ENCODE peak calls at places on chromosomes 16 and 17, in ten cellular contexts. L, E, I, P, W, X, O, H, C and K are unnamed samples.

GRCh38 chr16:88558457-88559442 is 11.5 kb upstream of the ZC3H18 start:
- DNase-seq in L (peak; percentile 55), E (peak; percentile 69), I (peak; percentile 28), P (no peak), W (peak; percentile 74), X (no peak), O (peak; percentile 42), H (peak; percentile 78), C (peak; percentile 28), K (peak; percentile 38)

GRCh38 chr16:78784773-78785172 is 685.3 kb downstream of the WWOX start:
- DNase-seq in L (no peak), E (no peak), I (no peak), P (no peak), W (no peak), X (no peak), O (no peak), H (no peak), C (no peak), K (no peak)

GRCh38 chr16:56542039-56542438 is 22.2 kb upstream of the BBS2 start:
- DNase-seq in L (no peak), E (no peak), I (no peak), P (no peak), W (no peak), X (no peak), O (no peak), H (no peak), C (no peak), K (no peak)

GRCh38 chr16:75695708-75696107 is 5.6 kb downstream of the DUXB start:
- DNase-seq in L (no peak), E (no peak), I (no peak), P (no peak), W (no peak), X (no peak), O (peak; percentile 3), H (no peak), C (no peak), K (no peak)

GRCh38 chr16:50796829-50797228 is 54.9 kb downstream of the CYLD start:
- DNase-seq in L (no peak), E (no peak), I (no peak), P (no peak), W (no peak), X (no peak), O (no peak), H (no peak), C (no peak), K (no peak)

GRCh38 chr17:59361386-59361785 is 29.9 kb downstream of the YPEL2 start:
- DNase-seq in L (no peak), E (no peak), I (peak; percentile 97), P (no peak), W (peak; percentile 96), X (no peak), O (peak; percentile 59), H (no peak), C (peak; percentile 36), K (no peak)

GRCh38 chr17:50557265-50558029 is 3.1 kb upstream of the CACNA1G start:
- DNase-seq in L (no peak), E (no peak), I (no peak), P (no peak), W (no peak), X (no peak), O (no peak), H (no peak), C (no peak), K (no peak)

GRCh38 chr17:42843358-42843934 is 934 bp upstream of the AOC2 start:
- DNase-seq in L (peak; percentile 37), E (no peak), I (peak; percentile 64), P (no peak), W (peak; percentile 82), X (no peak), O (no peak), H (peak; percentile 63), C (peak; percentile 75), K (peak; percentile 48)

GRCh38 chr17:64773836-64774761 is 112.0 kb upstream of the SMURF2 start:
- DNase-seq in L (no peak), E (no peak), I (peak; percentile 78), P (peak; percentile 67), W (peak; percentile 71), X (no peak), O (no peak), H (peak; percentile 47), C (peak; percentile 90), K (peak; percentile 43)

DNA sequence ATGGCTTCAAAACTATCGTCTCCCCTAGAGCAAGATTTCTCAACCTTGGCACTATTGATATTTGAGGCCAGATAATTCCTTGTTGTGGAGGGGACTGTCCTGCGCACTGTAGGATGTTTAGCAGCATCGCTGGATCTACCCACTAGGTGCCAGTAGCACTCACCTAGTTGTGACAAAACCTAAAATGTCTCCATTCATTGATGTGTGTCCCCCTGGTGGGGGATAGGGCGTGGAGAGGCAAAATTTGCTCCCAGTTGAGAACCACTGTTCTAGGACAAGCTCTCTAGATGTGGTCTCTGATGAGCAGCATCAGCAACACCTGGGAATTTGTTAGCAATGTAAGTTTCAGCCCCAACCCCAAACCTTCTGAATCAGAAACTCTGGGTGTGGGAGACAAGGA is 259.0 kb downstream of the XYLT1 start:
- DNase-seq in L (peak; percentile 32), E (no peak), I (peak; percentile 11), P (no peak), W (no peak), X (no peak), O (peak; percentile 68), H (peak; percentile 38), C (no peak), K (peak; percentile 59)
- TF ChIP-seq CTCF in L (peak; percentile 47), E (no peak), I (peak; percentile 68), P (no peak), W (peak; percentile 13), X (peak; percentile 37), O (peak; percentile 82), H (no peak), C (no peak), K (peak; percentile 60)

GRCh38 chr17:82266142-82266541 is 7.4 kb downstream of the CSNK1D start:
- DNase-seq in L (no peak), E (no peak), I (no peak), P (no peak), W (no peak), X (no peak), O (no peak), H (no peak), C (no peak), K (no peak)

GRCh38 chr17:82269882-82270500 is 3.5 kb downstream of the CSNK1D start:
- DNase-seq in L (no peak), E (no peak), I (no peak), P (no peak), W (no peak), X (no peak), O (no peak), H (no peak), C (no peak), K (no peak)

GRCh38 chr17:82269138-82269881 is 4.2 kb downstream of the CSNK1D start:
- DNase-seq in L (no peak), E (no peak), I (no peak), P (no peak), W (no peak), X (no peak), O (no peak), H (no peak), C (no peak), K (no peak)

GRCh38 chr17:82270651-82271050 is 2.8 kb downstream of the CSNK1D start:
- DNase-seq in L (no peak), E (no peak), I (no peak), P (no peak), W (no peak), X (no peak), O (no peak), H (no peak), C (no peak), K (no peak)

GRCh38 chr17:82267575-82268379 is 5.7 kb downstream of the CSNK1D start:
- DNase-seq in L (no peak), E (peak; percentile 88), I (peak; percentile 96), P (peak; percentile 95), W (peak; percentile 98), X (no peak), O (peak; percentile 65), H (no peak), C (peak; percentile 88), K (no peak)
- TF ChIP-seq CTCF in L (no peak), E (no peak), I (peak; percentile 44), P (no peak), W (peak; percentile 1), X (no peak), O (no peak), H (no peak), C (no peak), K (no peak)

DNA sequence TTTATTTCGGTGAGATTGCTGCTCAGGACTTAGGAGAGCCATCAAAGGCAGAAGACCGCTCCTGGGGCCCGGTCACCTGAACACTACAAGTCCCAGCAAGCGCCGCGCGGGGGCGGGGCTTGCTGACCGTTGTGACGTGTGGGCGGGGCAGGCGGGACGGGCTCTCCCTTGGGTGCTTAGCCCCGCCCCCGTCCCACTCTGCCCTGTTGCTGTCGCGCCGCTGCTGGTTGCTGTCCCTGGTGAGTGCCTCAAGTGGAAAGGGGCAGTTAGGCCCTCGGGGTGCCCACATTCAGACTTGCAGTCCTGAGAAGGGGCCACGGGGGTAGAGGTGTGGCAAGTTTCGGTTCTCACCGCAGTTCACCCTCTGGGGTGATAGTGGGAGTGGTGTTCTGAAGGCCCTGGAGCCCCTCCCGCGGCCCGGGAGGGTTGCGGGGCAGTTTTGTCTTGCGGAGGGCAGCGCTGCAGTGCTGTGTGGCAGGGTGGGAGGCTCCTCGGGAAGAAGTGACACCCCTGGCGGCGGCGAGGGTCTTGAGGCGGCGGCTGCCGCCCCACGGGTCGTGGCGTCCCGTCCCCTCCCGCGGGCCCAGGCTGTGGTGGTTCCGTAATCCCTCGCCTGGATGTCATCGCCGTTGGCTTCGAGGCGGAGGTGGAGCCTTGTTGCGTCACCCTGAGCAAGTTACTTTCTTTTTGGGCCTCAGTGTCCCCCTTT is at the start of gene CALCOCO2:
- DNase-seq in L (peak; percentile 88), E (peak; percentile 92), I (peak; percentile 78), P (peak; percentile 96), W (peak; percentile 93), X (peak; percentile 59), O (peak; percentile 95), H (peak; percentile 97), C (peak; percentile 95), K (peak; percentile 79)
- TF ChIP-seq CTCF in L (no peak), E (no peak), I (no peak), P (no peak), W (no peak), X (no peak), O (no peak), H (no peak), C (no peak), K (no peak)

GRCh38 chr16:71504901-71505300 is 15.8 kb upstream of the ZNF19 start:
- DNase-seq in L (no peak), E (no peak), I (no peak), P (no peak), W (no peak), X (no peak), O (no peak), H (no peak), C (peak; percentile 79), K (no peak)

GRCh38 chr16:71498031-71498430 is 8.9 kb upstream of the ZNF19 start:
- DNase-seq in L (no peak), E (no peak), I (no peak), P (no peak), W (no peak), X (no peak), O (no peak), H (no peak), C (no peak), K (no peak)

GRCh38 chr16:71501562-71501961 is 12.4 kb upstream of the ZNF19 start:
- DNase-seq in L (no peak), E (no peak), I (no peak), P (no peak), W (no peak), X (no peak), O (no peak), H (no peak), C (no peak), K (no peak)

GRCh38 chr16:71500964-71501363 is 11.8 kb upstream of the ZNF19 start:
- DNase-seq in L (no peak), E (no peak), I (no peak), P (no peak), W (no peak), X (no peak), O (no peak), H (no peak), C (no peak), K (no peak)

GRCh38 chr16:71499775-71500364 is 10.7 kb upstream of the ZNF19 start:
- DNase-seq in L (peak; percentile 36), E (no peak), I (peak; percentile 52), P (no peak), W (peak; percentile 79), X (no peak), O (peak; percentile 67), H (peak; percentile 66), C (peak; percentile 72), K (peak; percentile 64)
- TF ChIP-seq CTCF in L (peak; percentile 65), E (peak; percentile 65), I (peak; percentile 86), P (peak; percentile 28), W (peak; percentile 67), X (peak; percentile 61), O (peak; percentile 80), H (peak; percentile 74), C (peak; percentile 74), K (peak; percentile 59)